ENCODE peak calls at places on chromosomes 11 and 22, in four cellular contexts. V is T-helper 1 cell; T is activated T-cell treated with anti-CD3 and anti-CD28 coated beads, Interleukin-2, amount 50 U/mL, for 1 hour; N is GM19239. Z is an unnamed sample.

GRCh38 chr22:46088541-46089311 is 61.6 kb upstream of the PPARA start:
- DNase-seq in V (no peak), N (no peak), T (no peak), Z (no peak)

GRCh38 chr11:26028294-26028954 is 303.5 kb upstream of the ANO3 start:
- DNase-seq in V (no peak), N (no peak), T (no peak), Z (no peak)

GRCh38 chr11:120125005-120125404 is 12.9 kb downstream of the TRIM29 start:
- DNase-seq in V (no peak), N (no peak), T (no peak), Z (no peak)

GRCh38 chr11:108793138-108793537 is 128.3 kb downstream of the DDX10 start:
- DNase-seq in N (no peak), T (no peak), V (no peak), Z (no peak)

GRCh38 chr11:123407996-123408597 is 22.0 kb upstream of the GRAMD1B start:
- DNase-seq in T (no peak), N (no peak), V (no peak), Z (no peak)

GRCh38 chr11:41320233-41320993 is 139.0 kb downstream of the LRRC4C start:
- DNase-seq in T (no peak), N (no peak), V (no peak), Z (no peak)

GRCh38 chr11:85182437-85183109 is 444.6 kb downstream of the DLG2 start:
- DNase-seq in V (no peak), T (no peak), N (no peak), Z (no peak)

GRCh38 chr11:117199916-117200812 is 994 bp downstream of the TAGLN start:
- DNase-seq in N (no peak), T (no peak), V (no peak), Z (no peak)

GRCh38 chr22:23123804-23124254 is 18.0 kb downstream of the RSPH14 start:
- DNase-seq in V (no peak), N (no peak), T (no peak), Z (no peak)

GRCh38 chr11:65572356-65573043 is at the start of gene FAM89B:
- DNase-seq in V (peak), T (peak), N (no peak), Z (peak)

GRCh38 chr11:72813740-72814138 is 472 bp upstream of the ATG16L2 start:
- DNase-seq in T (no peak), V (peak), N (no peak), Z (peak)

GRCh38 chr11:46413755-46414465 is 22.3 kb upstream of the CHRM4 start:
- DNase-seq in T (no peak), N (no peak), V (no peak), Z (no peak)

GRCh38 chr11:90542092-90542491 is 319.2 kb upstream of the CHORDC1 start:
- DNase-seq in T (no peak), V (no peak), N (no peak), Z (no peak)

GRCh38 chr22:21082248-21082647 is 36.5 kb downstream of the LRRC74B start:
- DNase-seq in V (no peak), N (no peak), T (no peak), Z (no peak)

GRCh38 chr11:87097582-87097981 is 59.8 kb downstream of the TMEM135 start:
- DNase-seq in T (no peak), V (peak), N (peak), Z (no peak)

GRCh38 chr11:105046898-105047579 is 1.9 kb upstream of the CARD16 start:
- DNase-seq in T (no peak), N (no peak), V (no peak), Z (no peak)

GRCh38 chr22:44545773-44546172 is 47.7 kb upstream of the RTL6 start:
- DNase-seq in V (no peak), T (no peak), N (no peak), Z (no peak)

GRCh38 chr11:64459016-64459415 is 100.1 kb downstream of the RPS6KA4 start:
- DNase-seq in N (no peak), T (no peak), V (no peak), Z (no peak)

GRCh38 chr11:363948-364761 is 5.1 kb upstream of the B4GALNT4 start:
- DNase-seq in T (peak), V (peak), N (no peak), Z (no peak)

GRCh38 chr11:134583397-134583990 is 171.5 kb upstream of the B3GAT1 start:
- DNase-seq in N (no peak), V (peak), T (no peak), Z (no peak)

GRCh38 chr11:79179087-79179486 is 261.7 kb downstream of the TENM4 start:
- DNase-seq in V (no peak), T (no peak), N (no peak), Z (no peak)

GRCh38 chr22:42286205-42286604 is 15.8 kb upstream of the TCF20 start:
- DNase-seq in N (no peak), V (peak), T (no peak), Z (no peak)

GRCh38 chr11:80285076-80285790 is 844.4 kb upstream of the TENM4 start:
- DNase-seq in N (no peak), T (no peak), V (no peak), Z (no peak)

GRCh38 chr11:19291064-19291463 is 50.3 kb upstream of the E2F8 start:
- DNase-seq in T (no peak), V (no peak), N (no peak), Z (no peak)

GRCh38 chr11:88535916-88536547 is 198.5 kb upstream of the CTSC start:
- DNase-seq in N (no peak), T (no peak), V (peak), Z (no peak)

GRCh38 chr11:62599909-62600308 is 1.8 kb downstream of the MTA2 start:
- DNase-seq in V (no peak), N (no peak), T (no peak), Z (no peak)

GRCh38 chr22:37696657-37697539 is at the start of gene TRIOBP:
- DNase-seq in N (peak), T (peak), V (peak), Z (peak)

GRCh38 chr11:44743326-44743725 is 16.6 kb downstream of the TSPAN18 start:
- DNase-seq in V (no peak), T (no peak), N (no peak), Z (no peak)

Z was measured in omental fat pad.